ENCODE peak calls at places on chromosomes 4 and X, in five cellular contexts. V is HFFc6; J is fibroblast of pulmonary artery; R is CD4-positive, alpha-beta T cell; L is nephron progenitor cell. Q is an unnamed sample.

GRCh38 chr4:72319596-72319995 is 249.4 kb downstream of the ADAMTS3 start:
- DNase-seq in R (no peak), L (no peak), V (peak), J (peak), Q (no peak)

GRCh38 chr4:158121203-158121586 is 51.6 kb downstream of the GASK1B start:
- DNase-seq in R (no peak), V (peak), J (peak), L (no peak), Q (no peak)

GRCh38 chr4:148834804-148835598 is 392.8 kb upstream of the NR3C2 start:
- DNase-seq in V (no peak), R (no peak), L (no peak), J (peak), Q (no peak)

GRCh38 chrX:129698150-129698549 is 40.6 kb upstream of the XPNPEP2 start:
- DNase-seq in R (no peak), J (no peak), V (no peak), L (no peak), Q (no peak)

GRCh38 chrX:83004012-83004411 is 504.1 kb upstream of the POU3F4 start:
- DNase-seq in L (no peak), R (no peak), J (no peak), V (no peak), Q (no peak)

GRCh38 chrX:121258545-121258944 is 211.1 kb downstream of the GLUD2 start:
- DNase-seq in J (no peak), L (no peak), V (no peak), R (no peak), Q (no peak)

GRCh38 chrX:12567857-12568256 is 223.4 kb upstream of the PRPS2 start:
- DNase-seq in R (no peak), L (no peak), J (peak), V (no peak), Q (no peak)

GRCh38 chrX:107480272-107480671 is 30.8 kb downstream of the FRMPD3 start:
- DNase-seq in J (no peak), R (no peak), V (no peak), L (no peak), Q (no peak)

GRCh38 chrX:149570668-149571067 is 16.6 kb downstream of the MAGEA9B start:
- DNase-seq in J (peak), R (no peak), V (peak), L (no peak), Q (no peak)

GRCh38 chr4:83217721-83218522 is 66.7 kb downstream of the COQ2 start:
- DNase-seq in R (peak), L (no peak), V (no peak), J (no peak), Q (no peak)

GRCh38 chr4:188016754-188017153 is 21.2 kb downstream of the ZFP42 start:
- DNase-seq in R (no peak), V (no peak), L (no peak), J (no peak), Q (no peak)

GRCh38 chr4:7403001-7403400 is 31.7 kb downstream of the PSAPL1 start:
- DNase-seq in R (no peak), V (no peak), J (no peak), L (no peak), Q (no peak)

GRCh38 chr4:17065821-17066220 is 167.4 kb upstream of the LDB2 start:
- DNase-seq in J (no peak), V (peak), R (no peak), L (no peak), Q (no peak)

GRCh38 chrX:40845331-40845911 is 110.1 kb upstream of the MED14 start:
- DNase-seq in L (no peak), V (peak), J (peak), R (no peak), Q (no peak)

GRCh38 chr4:119300072-119300387 is 21.9 kb downstream of the FABP2 start:
- DNase-seq in J (peak), R (peak), L (peak), V (peak), Q (no peak)

GRCh38 chr4:73189274-73189810 is 69.3 kb downstream of the ANKRD17 start:
- DNase-seq in V (no peak), J (no peak), L (no peak), R (no peak), Q (no peak)

GRCh38 chr4:163164591-163164990 is 2.1 kb downstream of the NAF1 start:
- DNase-seq in J (no peak), R (no peak), V (no peak), L (no peak), Q (no peak)

GRCh38 chr4:141376769-141377168 is 156.1 kb downstream of the ZNF330 start:
- DNase-seq in R (no peak), L (no peak), V (no peak), J (no peak), Q (no peak)

GRCh38 chr4:141371206-141371605 is 150.5 kb downstream of the ZNF330 start:
- DNase-seq in R (no peak), J (no peak), L (peak), V (no peak), Q (no peak)

GRCh38 chr4:141375855-141376254 is 155.2 kb downstream of the ZNF330 start:
- DNase-seq in L (no peak), J (peak), R (no peak), V (peak), Q (no peak)
- TF ChIP-seq CTCF in L (no peak), J (peak), R (no peak), V (peak), Q (no peak)

GRCh38 chr4:12729384-12729783 is 754.8 kb downstream of the RAB28 start:
- DNase-seq in R (no peak), L (no peak), V (no peak), J (peak), Q (no peak)
- TF ChIP-seq CTCF in R (peak), L (peak), V (peak), J (peak), Q (peak)

DNA sequence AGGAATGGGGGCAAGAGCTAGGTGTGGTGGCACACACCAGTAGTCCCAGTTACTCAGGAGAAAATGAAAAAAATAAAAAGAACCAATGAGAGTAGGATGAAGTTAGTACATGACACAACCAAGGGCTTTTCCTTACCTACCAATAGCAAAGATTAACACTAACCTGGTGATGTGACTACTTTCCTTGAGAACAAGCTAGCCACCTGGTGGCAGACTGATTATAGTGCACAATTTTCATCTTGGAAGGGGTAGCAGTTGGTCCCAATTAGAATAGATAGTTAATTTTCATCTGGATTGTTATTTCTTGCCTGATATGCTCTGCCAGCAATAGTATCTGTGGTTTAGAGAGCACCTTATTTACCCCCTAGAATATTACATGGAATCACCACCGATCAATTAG is 1216.8 kb upstream of the PABPC4L start:
- DNase-seq in R (no peak), V (peak), J (peak), L (no peak), Q (no peak)
- TF ChIP-seq CTCF in R (no peak), V (peak), J (peak), L (peak), Q (peak)

GRCh38 chrX:153794018-153794896 is at the start of the genes IDH3G and SSR4:
- DNase-seq in V (peak), L (peak), J (peak), R (peak), Q (peak)
- TF ChIP-seq CTCF in V (peak), L (no peak), J (no peak), R (no peak), Q (peak)

GRCh38 chr4:118273642-118274041 is 79.2 kb downstream of the PRSS12 start:
- DNase-seq in V (no peak), J (no peak), L (no peak), R (no peak), Q (no peak)
- TF ChIP-seq CTCF in V (no peak), J (no peak), L (no peak), R (no peak), Q (no peak)

GRCh38 chr4:107380836-107381438 is 339.1 kb downstream of the PAPSS1 start:
- DNase-seq in R (no peak), J (no peak), V (peak), L (no peak), Q (no peak)
- TF ChIP-seq CTCF in R (no peak), J (no peak), V (peak), L (no peak), Q (no peak)

GRCh38 chr4:84965558-84966381 is 720 bp downstream of the WDFY3 start:
- DNase-seq in L (peak), J (peak), R (no peak), V (no peak), Q (peak)
- TF ChIP-seq CTCF in L (no peak), J (no peak), R (no peak), V (peak), Q (no peak)